ENCODE peak calls at places on chromosomes 13 and 19, in ten cellular contexts. S is sigmoid colon; J is foreskin fibroblast; B is fibroblast of pulmonary artery; W is astrocyte of the spinal cord; G is CD4-positive, alpha-beta T cell; X is lower leg skin; Q is chondrocyte; L is pancreas; Y is psoas muscle. P is an unnamed sample.

GRCh38 chr19:426725-427445 is 17.9 kb upstream of the C2CD4C start:
- DNase-seq in S (no peak), J (peak), B (no peak), W (no peak), G (no peak), X (no peak), Q (peak), L (no peak), Y (no peak), P (no peak)

GRCh38 chr13:97781891-97782305 is 171.6 kb upstream of the IPO5 start:
- DNase-seq in S (no peak), J (no peak), B (peak), W (peak), G (no peak), X (no peak), Q (no peak), L (no peak), Y (no peak), P (no peak)

GRCh38 chr19:44824758-44825157 is 15.9 kb downstream of the BCAM start:
- DNase-seq in S (no peak), J (no peak), B (no peak), W (no peak), G (no peak), X (no peak), Q (no peak), L (no peak), Y (no peak), P (no peak)

GRCh38 chr19:18065173-18065495 is 21.6 kb downstream of the IL12RB1 start:
- DNase-seq in S (no peak), J (no peak), B (no peak), W (no peak), G (no peak), X (no peak), Q (no peak), L (no peak), Y (no peak), P (no peak)

GRCh38 chr13:93227906-93228801 is 1.5 kb downstream of the GPC6 start:
- DNase-seq in S (peak), J (peak), B (peak), W (peak), G (no peak), X (no peak), Q (no peak), L (peak), Y (peak), P (no peak)

GRCh38 chr13:113551081-113552000 is 33.2 kb upstream of the TFDP1 start:
- DNase-seq in S (no peak), J (no peak), B (no peak), W (no peak), G (no peak), X (no peak), Q (peak), L (no peak), Y (no peak), P (no peak)

GRCh38 chr19:16197188-16197621 is 506 bp upstream of the AP1M1 start:
- DNase-seq in S (no peak), J (peak), B (peak), W (peak), G (no peak), X (no peak), Q (no peak), L (no peak), Y (no peak), P (no peak)

GRCh38 chr13:66074018-66074615 is 1156.0 kb downstream of the PCDH9 start:
- DNase-seq in S (no peak), J (no peak), B (no peak), W (no peak), G (no peak), X (no peak), Q (no peak), L (no peak), Y (no peak), P (no peak)

GRCh38 chr13:108947551-108948030 is 318.2 kb downstream of the MYO16 start:
- DNase-seq in S (peak), J (peak), B (peak), W (peak), G (no peak), X (peak), Q (no peak), L (no peak), Y (peak), P (no peak)

GRCh38 chr19:46674416-46675178 is 13.6 kb upstream of the DACT3 start:
- DNase-seq in S (no peak), J (no peak), B (peak), W (no peak), G (no peak), X (no peak), Q (no peak), L (no peak), Y (no peak), P (no peak)

GRCh38 chr13:112161441-112162301 is 94.7 kb downstream of the SOX1 start:
- DNase-seq in S (no peak), J (no peak), B (no peak), W (no peak), G (no peak), X (no peak), Q (peak), L (peak), Y (no peak), P (no peak)

GRCh38 chr13:38564751-38565150 is 122.1 kb upstream of the FREM2 start:
- DNase-seq in S (no peak), J (no peak), B (no peak), W (no peak), G (no peak), X (no peak), Q (no peak), L (no peak), Y (no peak), P (no peak)

GRCh38 chr13:20197361-20197834 is 4.7 kb upstream of the GJB2 start:
- DNase-seq in S (no peak), J (peak), B (peak), W (peak), G (no peak), X (no peak), Q (no peak), L (no peak), Y (no peak), P (peak)

GRCh38 chr13:94345374-94346195 is 133.9 kb downstream of the DCT start:
- DNase-seq in S (no peak), J (peak), B (peak), W (peak), G (no peak), X (no peak), Q (no peak), L (no peak), Y (no peak), P (no peak)

GRCh38 chr13:75365724-75366173 is 116.2 kb downstream of the TBC1D4 start:
- DNase-seq in S (no peak), J (peak), B (peak), W (peak), G (no peak), X (no peak), Q (no peak), L (no peak), Y (no peak), P (peak)

GRCh38 chr13:65943024-65943423 is 1287.1 kb downstream of the PCDH9 start:
- DNase-seq in S (no peak), J (peak), B (peak), W (peak), G (no peak), X (no peak), Q (no peak), L (no peak), Y (no peak), P (no peak)

GRCh38 chr13:45337395-45337794 is 3.6 kb downstream of the TPT1 start:
- DNase-seq in S (no peak), J (no peak), B (peak), W (no peak), G (no peak), X (no peak), Q (no peak), L (no peak), Y (no peak), P (no peak)

GRCh38 chr19:50702870-50703829 is 16.5 kb downstream of the SHANK1 start:
- DNase-seq in S (no peak), J (no peak), B (peak), W (no peak), G (no peak), X (no peak), Q (no peak), L (no peak), Y (no peak), P (no peak)

GRCh38 chr19:50702158-50702869 is 17.3 kb downstream of the SHANK1 start:
- DNase-seq in S (no peak), J (no peak), B (no peak), W (no peak), G (no peak), X (no peak), Q (no peak), L (no peak), Y (no peak), P (no peak)

GRCh38 chr19:50705422-50706019 is 14.1 kb downstream of the SHANK1 start:
- DNase-seq in S (no peak), J (peak), B (peak), W (peak), G (no peak), X (no peak), Q (no peak), L (no peak), Y (no peak), P (peak)

GRCh38 chr19:50706387-50706786 is 13.2 kb downstream of the SHANK1 start:
- DNase-seq in S (no peak), J (no peak), B (no peak), W (no peak), G (no peak), X (no peak), Q (no peak), L (no peak), Y (no peak), P (no peak)

DNA sequence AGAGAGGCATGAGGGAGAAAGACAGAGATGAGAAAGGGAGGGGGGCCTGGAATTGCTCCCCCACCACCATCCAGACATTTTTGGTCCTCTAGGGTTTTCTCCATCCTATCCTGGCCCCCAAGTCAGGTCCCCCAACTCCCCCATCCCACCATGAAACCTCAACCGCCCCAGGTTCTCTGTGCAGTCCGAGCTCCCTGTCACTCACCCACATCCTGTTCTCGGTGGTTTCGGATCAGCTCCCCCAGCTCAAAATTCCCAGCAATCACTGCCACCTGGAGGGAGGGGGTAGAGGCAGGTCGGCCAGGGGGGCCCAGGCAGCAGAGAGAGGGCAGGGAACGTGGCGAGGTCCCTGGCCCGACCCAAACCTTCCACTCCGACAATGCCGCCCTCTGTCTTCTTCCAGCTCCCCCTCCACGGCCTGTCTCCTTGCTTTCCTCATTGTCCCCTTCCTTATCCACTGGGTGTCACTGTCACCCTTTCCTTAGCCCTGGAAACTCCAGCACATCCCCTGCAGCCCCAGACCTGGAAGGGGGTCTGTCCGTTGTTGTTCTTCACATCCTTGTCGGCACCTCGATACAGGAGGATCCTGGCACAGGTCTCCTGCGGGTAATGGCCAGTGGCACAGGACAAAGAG is 15.6 kb downstream of the SHANK1 start:
- DNase-seq in S (no peak), J (peak), B (no peak), W (no peak), G (no peak), X (no peak), Q (no peak), L (no peak), Y (no peak), P (no peak)
- TF ChIP-seq CTCF in S (no peak), J (no peak), B (peak), W (no peak), G (no peak), X (no peak), Q (peak), L (no peak), Y (no peak), P (no peak)

GRCh38 chr13:46602531-46602930 is 49.6 kb downstream of the LRCH1 start:
- DNase-seq in S (no peak), J (no peak), B (no peak), W (no peak), G (no peak), X (no peak), Q (no peak), L (no peak), Y (no peak), P (no peak)

GRCh38 chr13:46605089-46605488 is 52.1 kb downstream of the LRCH1 start:
- DNase-seq in S (no peak), J (no peak), B (no peak), W (no peak), G (no peak), X (no peak), Q (no peak), L (no peak), Y (no peak), P (no peak)

GRCh38 chr13:46604226-46604968 is 51.4 kb downstream of the LRCH1 start:
- DNase-seq in S (no peak), J (no peak), B (no peak), W (no peak), G (no peak), X (no peak), Q (no peak), L (no peak), Y (no peak), P (no peak)

GRCh38 chr13:46600943-46601311 is 48.0 kb downstream of the LRCH1 start:
- DNase-seq in S (no peak), J (no peak), B (no peak), W (no peak), G (no peak), X (no peak), Q (no peak), L (no peak), Y (no peak), P (no peak)

DNA sequence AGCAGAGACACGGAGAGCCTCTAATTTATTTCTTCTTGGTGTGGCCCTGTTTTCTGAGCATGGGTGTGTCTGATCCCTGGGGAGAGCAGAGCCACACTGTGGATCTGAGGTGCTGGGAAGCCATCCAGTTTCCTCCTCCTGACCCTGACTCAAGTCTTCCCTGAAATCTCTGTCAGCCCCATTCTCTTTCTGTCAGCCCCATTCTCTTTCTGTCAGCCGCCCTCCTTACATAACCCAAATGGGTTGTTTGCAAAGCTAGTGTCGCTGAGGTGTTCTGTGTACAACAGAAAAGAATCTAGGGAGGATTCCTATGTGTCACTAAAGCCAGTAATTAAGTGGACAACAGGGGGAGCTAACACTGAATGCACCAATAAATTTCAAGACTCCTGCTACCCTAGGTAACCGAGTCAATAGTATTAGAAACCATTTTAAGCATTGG is 50.2 kb downstream of the LRCH1 start:
- DNase-seq in S (no peak), J (no peak), B (peak), W (no peak), G (no peak), X (no peak), Q (no peak), L (no peak), Y (no peak), P (no peak)
- TF ChIP-seq CTCF in S (no peak), J (peak), B (peak), W (peak), G (no peak), X (no peak), Q (peak), L (no peak), Y (no peak), P (peak)

DNA sequence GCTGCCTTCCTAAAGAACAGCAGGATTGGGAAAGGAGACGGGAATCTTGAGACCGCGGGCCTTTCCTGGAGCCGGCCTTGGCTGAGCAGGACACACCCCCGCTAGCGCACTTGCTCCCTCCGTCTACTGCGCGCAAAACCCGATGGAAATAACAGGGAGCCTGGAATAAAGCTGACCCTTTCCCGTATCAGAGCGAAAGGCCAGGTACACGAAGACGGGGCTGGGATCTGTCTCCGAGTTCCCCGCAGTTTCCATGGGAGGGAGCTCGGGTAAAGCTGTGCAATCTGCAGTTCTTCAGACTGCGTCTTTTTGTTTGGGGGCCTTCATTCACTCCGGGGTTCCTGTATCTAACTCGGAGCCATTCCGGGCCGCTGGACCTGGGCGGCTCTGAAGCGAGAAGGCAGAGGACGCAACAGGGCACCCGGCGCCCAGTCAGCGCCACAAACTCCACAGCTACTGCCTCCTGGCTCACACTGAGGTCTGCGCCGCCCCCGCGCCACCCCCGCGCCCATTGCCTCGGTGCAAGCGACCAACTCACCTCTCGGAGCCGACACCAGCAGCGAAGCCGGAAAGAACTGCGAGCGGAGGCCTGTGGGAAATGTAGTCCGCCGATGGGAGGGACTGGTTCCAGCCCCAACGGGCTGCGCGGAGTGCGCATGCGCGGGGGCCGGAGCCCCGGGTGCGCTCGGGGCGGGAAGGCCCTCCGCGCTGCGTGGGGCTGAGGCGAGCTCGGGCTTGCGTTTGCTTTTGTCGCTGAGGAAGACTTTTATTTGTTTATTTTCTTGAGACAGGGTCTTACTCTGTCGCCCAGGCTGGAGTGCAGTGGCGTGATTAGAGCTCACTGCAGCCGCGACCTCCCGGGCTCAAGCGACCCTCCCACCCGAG is at the start of gene ZFP14:
- DNase-seq in S (peak), J (peak), B (peak), W (peak), G (peak), X (peak), Q (peak), L (peak), Y (peak), P (peak)
- TF ChIP-seq CTCF in S (no peak), J (no peak), B (peak), W (peak), G (peak), X (no peak), Q (peak), L (no peak), Y (no peak), P (peak)

DNA sequence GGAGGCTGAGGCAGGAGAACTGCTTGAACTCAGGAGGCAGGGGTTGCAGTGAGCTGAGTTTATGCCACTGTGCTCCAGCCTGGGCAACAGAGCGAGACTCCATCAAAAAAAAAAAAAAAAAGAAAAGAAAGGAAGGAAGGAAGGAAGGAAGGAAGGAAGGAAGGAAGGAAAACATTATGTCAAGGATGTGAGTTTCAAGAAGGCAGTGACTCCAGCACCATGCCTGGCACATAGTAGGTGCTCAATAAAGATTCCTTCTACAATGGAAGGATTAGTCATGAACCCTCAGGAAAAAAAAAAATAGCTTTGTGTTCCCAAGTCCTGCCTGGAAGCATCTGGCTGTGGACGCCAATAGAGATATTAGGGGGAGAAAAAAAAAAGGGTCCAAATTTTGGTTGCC is 10.1 kb upstream of the ZNRF4 start:
- DNase-seq in S (no peak), J (no peak), B (no peak), W (no peak), G (no peak), X (no peak), Q (no peak), L (no peak), Y (no peak), P (no peak)
- TF ChIP-seq CTCF in S (no peak), J (no peak), B (no peak), W (no peak), G (no peak), X (no peak), Q (no peak), L (no peak), Y (no peak), P (no peak)

DNA sequence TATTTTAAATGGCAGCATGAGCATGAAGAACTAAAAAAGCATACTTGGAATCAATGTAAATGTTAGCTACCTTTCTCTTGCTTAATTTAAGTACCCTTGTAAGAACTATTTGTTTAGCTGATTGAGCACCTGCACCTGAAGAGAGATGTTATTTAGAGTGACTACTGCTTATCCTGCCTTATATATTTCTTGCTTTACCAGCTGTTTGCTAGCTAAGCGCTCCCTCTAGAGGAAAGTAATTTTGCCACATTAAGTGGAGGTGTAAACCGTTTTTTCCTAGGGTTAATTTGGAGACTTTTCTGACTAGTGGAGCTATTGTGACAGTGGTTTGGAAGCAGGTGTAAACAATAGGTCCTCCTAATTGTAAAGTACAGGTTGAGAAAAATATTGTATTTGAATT is 19.4 kb upstream of the PSG2 start:
- DNase-seq in S (no peak), J (no peak), B (no peak), W (no peak), G (no peak), X (no peak), Q (no peak), L (no peak), Y (no peak), P (no peak)
- TF ChIP-seq CTCF in S (no peak), J (no peak), B (no peak), W (no peak), G (no peak), X (no peak), Q (no peak), L (no peak), Y (no peak), P (no peak)

DNA sequence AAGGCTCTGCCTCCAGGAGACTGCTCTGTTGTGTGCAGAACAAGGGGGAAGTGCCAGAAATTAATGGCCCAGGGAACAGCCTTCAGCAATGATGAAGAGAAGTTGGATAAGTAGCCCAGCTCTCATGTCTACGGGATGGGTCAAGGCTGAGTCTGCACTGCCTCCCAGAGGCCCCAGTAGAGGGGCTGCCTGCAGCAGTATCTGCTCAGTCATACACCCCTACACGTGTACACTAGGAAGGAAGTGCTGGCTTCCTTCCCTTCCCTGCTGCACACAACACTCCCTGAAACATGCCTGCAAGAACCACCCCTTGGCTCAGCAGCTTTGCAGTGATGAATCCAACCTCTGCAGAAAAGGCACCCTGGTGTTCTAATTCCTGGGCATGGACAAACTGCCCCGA is 54.5 kb upstream of the URI1 start:
- DNase-seq in S (peak), J (peak), B (peak), W (no peak), G (no peak), X (no peak), Q (peak), L (no peak), Y (no peak), P (no peak)
- TF ChIP-seq CTCF in S (no peak), J (no peak), B (no peak), W (no peak), G (no peak), X (no peak), Q (no peak), L (no peak), Y (peak), P (no peak)